ENCODE peak calls at places on chromosome 10, in seven cellular contexts. One of them, this sample, is unnamed.

GRCh38 chr10:116888380-116889055 is 39.2 kb downstream of the ENO4 start:
- DNase-seq in Karpas-422: no peak
- DNase-seq in sciatic nerve: no peak
- DNase-seq in left colon: peak
- DNase-seq in Right ventricle myocardium superior: peak
- DNase-seq in NCI-H748 treated with DMSO at 0.1 percent for 48 hours: no peak
- DNase-seq in DMS153: no peak
- DNase-seq in this sample: peak

GRCh38 chr10:57562211-57562610 is 705.5 kb downstream of the IPMK start:
- DNase-seq in Right ventricle myocardium superior: no peak
- DNase-seq in sciatic nerve: no peak
- DNase-seq in NCI-H748 treated with DMSO at 0.1 percent for 48 hours: no peak
- DNase-seq in Karpas-422: no peak
- DNase-seq in DMS153: no peak
- DNase-seq in left colon: no peak
- DNase-seq in this sample: no peak

GRCh38 chr10:58412502-58412961 is 27.3 kb downstream of the TFAM start:
- DNase-seq in Karpas-422: no peak
- DNase-seq in left colon: no peak
- DNase-seq in NCI-H748 treated with DMSO at 0.1 percent for 48 hours: no peak
- DNase-seq in sciatic nerve: no peak
- DNase-seq in Right ventricle myocardium superior: no peak
- DNase-seq in DMS153: no peak
- DNase-seq in this sample: no peak

GRCh38 chr10:87860156-87860795 is 3.1 kb downstream of the KLLN start:
- DNase-seq in DMS153: peak
- DNase-seq in Karpas-422: peak
- DNase-seq in left colon: no peak
- DNase-seq in sciatic nerve: no peak
- DNase-seq in Right ventricle myocardium superior: no peak
- DNase-seq in NCI-H748 treated with DMSO at 0.1 percent for 48 hours: peak
- DNase-seq in this sample: no peak

GRCh38 chr10:30055094-30055701 is 4.2 kb downstream of the JCAD start:
- DNase-seq in left colon: no peak
- DNase-seq in NCI-H748 treated with DMSO at 0.1 percent for 48 hours: no peak
- DNase-seq in sciatic nerve: no peak
- DNase-seq in Karpas-422: no peak
- DNase-seq in DMS153: no peak
- DNase-seq in Right ventricle myocardium superior: no peak
- DNase-seq in this sample: no peak

GRCh38 chr10:28442375-28442774 is 90.5 kb upstream of the WAC start:
- DNase-seq in Karpas-422: no peak
- DNase-seq in left colon: no peak
- DNase-seq in DMS153: no peak
- DNase-seq in Right ventricle myocardium superior: no peak
- DNase-seq in NCI-H748 treated with DMSO at 0.1 percent for 48 hours: no peak
- DNase-seq in sciatic nerve: no peak
- DNase-seq in this sample: no peak

GRCh38 chr10:15321431-15322321 is 49.4 kb downstream of the FAM171A1 start:
- DNase-seq in sciatic nerve: no peak
- DNase-seq in left colon: no peak
- DNase-seq in Right ventricle myocardium superior: peak
- DNase-seq in DMS153: no peak
- DNase-seq in Karpas-422: no peak
- DNase-seq in NCI-H748 treated with DMSO at 0.1 percent for 48 hours: no peak
- DNase-seq in this sample: no peak

GRCh38 chr10:87706731-87707130 is 47.1 kb downstream of the PAPSS2 start:
- DNase-seq in DMS153: no peak
- DNase-seq in Karpas-422: no peak
- DNase-seq in NCI-H748 treated with DMSO at 0.1 percent for 48 hours: no peak
- DNase-seq in left colon: no peak
- DNase-seq in Right ventricle myocardium superior: no peak
- DNase-seq in sciatic nerve: no peak
- DNase-seq in this sample: no peak

GRCh38 chr10:118594392-118595063 is 920 bp downstream of the PRLHR start:
- DNase-seq in left colon: peak
- DNase-seq in DMS153: no peak
- DNase-seq in Karpas-422: no peak
- DNase-seq in Right ventricle myocardium superior: no peak
- DNase-seq in NCI-H748 treated with DMSO at 0.1 percent for 48 hours: no peak
- DNase-seq in sciatic nerve: no peak
- DNase-seq in this sample: no peak

GRCh38 chr10:126199221-126199998 is 188.9 kb downstream of the ADAM12 start:
- DNase-seq in DMS153: no peak
- DNase-seq in Karpas-422: no peak
- DNase-seq in sciatic nerve: no peak
- DNase-seq in left colon: no peak
- DNase-seq in NCI-H748 treated with DMSO at 0.1 percent for 48 hours: no peak
- DNase-seq in Right ventricle myocardium superior: no peak
- DNase-seq in this sample: peak

GRCh38 chr10:111107846-111108245 is 31.0 kb downstream of the ADRA2A start:
- DNase-seq in sciatic nerve: no peak
- DNase-seq in Right ventricle myocardium superior: no peak
- DNase-seq in left colon: no peak
- DNase-seq in Karpas-422: no peak
- DNase-seq in DMS153: no peak
- DNase-seq in NCI-H748 treated with DMSO at 0.1 percent for 48 hours: no peak
- DNase-seq in this sample: no peak

GRCh38 chr10:29479081-29479917 is 155.5 kb downstream of the SVIL start:
- DNase-seq in Karpas-422: no peak
- DNase-seq in left colon: no peak
- DNase-seq in Right ventricle myocardium superior: no peak
- DNase-seq in DMS153: no peak
- DNase-seq in sciatic nerve: no peak
- DNase-seq in NCI-H748 treated with DMSO at 0.1 percent for 48 hours: peak
- DNase-seq in this sample: no peak

GRCh38 chr10:110510730-110511129 is 13.0 kb downstream of the DUSP5 start:
- DNase-seq in Karpas-422: no peak
- DNase-seq in NCI-H748 treated with DMSO at 0.1 percent for 48 hours: no peak
- DNase-seq in Right ventricle myocardium superior: no peak
- DNase-seq in DMS153: no peak
- DNase-seq in sciatic nerve: no peak
- DNase-seq in left colon: no peak
- DNase-seq in this sample: no peak

GRCh38 chr10:103507235-103508191 is 14.0 kb downstream of the NEURL1 start:
- DNase-seq in left colon: no peak
- DNase-seq in Karpas-422: peak
- DNase-seq in NCI-H748 treated with DMSO at 0.1 percent for 48 hours: no peak
- DNase-seq in DMS153: peak
- DNase-seq in Right ventricle myocardium superior: no peak
- DNase-seq in sciatic nerve: no peak
- DNase-seq in this sample: no peak

GRCh38 chr10:983951-984705 is 4.1 kb upstream of the GTPBP4 start:
- DNase-seq in NCI-H748 treated with DMSO at 0.1 percent for 48 hours: no peak
- DNase-seq in sciatic nerve: no peak
- DNase-seq in left colon: no peak
- DNase-seq in DMS153: no peak
- DNase-seq in Right ventricle myocardium superior: no peak
- DNase-seq in Karpas-422: no peak
- DNase-seq in this sample: peak

GRCh38 chr10:35442006-35442405 is 105.7 kb downstream of the CCNY start:
- DNase-seq in Right ventricle myocardium superior: no peak
- DNase-seq in sciatic nerve: no peak
- DNase-seq in left colon: no peak
- DNase-seq in NCI-H748 treated with DMSO at 0.1 percent for 48 hours: no peak
- DNase-seq in Karpas-422: no peak
- DNase-seq in DMS153: no peak
- DNase-seq in this sample: no peak

GRCh38 chr10:86851329-86852207 is 95.1 kb downstream of the BMPR1A start:
- DNase-seq in sciatic nerve: no peak
- DNase-seq in NCI-H748 treated with DMSO at 0.1 percent for 48 hours: no peak
- DNase-seq in Right ventricle myocardium superior: no peak
- DNase-seq in DMS153: no peak
- DNase-seq in left colon: no peak
- DNase-seq in Karpas-422: no peak
- DNase-seq in this sample: no peak

GRCh38 chr10:103598654-103599115 is 105.2 kb downstream of the NEURL1 start:
- DNase-seq in Karpas-422: peak
- DNase-seq in Right ventricle myocardium superior: peak
- DNase-seq in left colon: peak
- DNase-seq in NCI-H748 treated with DMSO at 0.1 percent for 48 hours: peak
- DNase-seq in sciatic nerve: no peak
- DNase-seq in DMS153: peak
- DNase-seq in this sample: peak

GRCh38 chr10:85524001-85524400 is 842.6 kb downstream of the GRID1 start:
- DNase-seq in Right ventricle myocardium superior: no peak
- DNase-seq in NCI-H748 treated with DMSO at 0.1 percent for 48 hours: no peak
- DNase-seq in left colon: no peak
- DNase-seq in sciatic nerve: no peak
- DNase-seq in Karpas-422: no peak
- DNase-seq in DMS153: no peak
- DNase-seq in this sample: no peak

GRCh38 chr10:80144302-80145131 is 12.0 kb downstream of the PLAC9 start:
- DNase-seq in left colon: peak
- DNase-seq in sciatic nerve: no peak
- DNase-seq in NCI-H748 treated with DMSO at 0.1 percent for 48 hours: peak
- DNase-seq in DMS153: peak
- DNase-seq in Karpas-422: peak
- DNase-seq in Right ventricle myocardium superior: no peak
- DNase-seq in this sample: no peak

GRCh38 chr10:77163670-77164348 is 473.8 kb downstream of the KCNMA1 start:
- DNase-seq in NCI-H748 treated with DMSO at 0.1 percent for 48 hours: no peak
- DNase-seq in left colon: peak
- DNase-seq in Right ventricle myocardium superior: no peak
- DNase-seq in Karpas-422: no peak
- DNase-seq in DMS153: no peak
- DNase-seq in sciatic nerve: no peak
- DNase-seq in this sample: peak

This sample was measured in HS-27A.